ENCODE peak calls at places on chromosomes 5 and 9, in six cellular contexts. R, V, X, L, S and P are unnamed samples.
A peak's percentile ranks its signal among the peaks of the same experiment; 100 is the strongest.

GRCh38 chr5:143826909-143827514 is 15.1 kb downstream of the HMHB1 start:
- DNase-seq in R (no peak), V (peak; percentile 92), X (no peak), L (no peak), S (no peak), P (no peak)

GRCh38 chr5:110086658-110087388 is 397.1 kb downstream of the MAN2A1 start:
- DNase-seq in R (no peak), V (no peak), X (no peak), L (no peak), S (peak; percentile 42), P (no peak)

GRCh38 chr9:135047026-135047350 is 40.5 kb upstream of the OLFM1 start:
- DNase-seq in R (no peak), V (no peak), X (no peak), L (no peak), S (no peak), P (no peak)

GRCh38 chr5:52738095-52738506 is 49.6 kb upstream of the ITGA1 start:
- DNase-seq in R (no peak), V (peak; percentile 28), X (no peak), L (peak; percentile 27), S (no peak), P (no peak)

GRCh38 chr5:141850183-141850768 is 27.9 kb downstream of the PCDH1 start:
- DNase-seq in R (peak; percentile 56), V (peak; percentile 44), X (peak; percentile 29), L (peak; percentile 51), S (no peak), P (peak; percentile 48)

GRCh38 chr5:112372543-112372942 is 46.5 kb downstream of the EPB41L4A start:
- DNase-seq in R (no peak), V (no peak), X (no peak), L (no peak), S (no peak), P (no peak)

GRCh38 chr5:34555699-34556513 is 100.2 kb upstream of the RAI14 start:
- DNase-seq in R (no peak), V (no peak), X (no peak), L (no peak), S (no peak), P (no peak)

GRCh38 chr5:59709833-59710232 is 183.7 kb downstream of the PDE4D start:
- DNase-seq in R (no peak), V (no peak), X (peak; percentile 33), L (no peak), S (no peak), P (no peak)

GRCh38 chr9:90983394-90983793 is 181.8 kb downstream of the SYK start:
- DNase-seq in R (no peak), V (no peak), X (no peak), L (no peak), S (no peak), P (no peak)

GRCh38 chr5:137034213-137034612 is 464.9 kb downstream of the SPOCK1 start:
- DNase-seq in R (no peak), V (no peak), X (no peak), L (no peak), S (no peak), P (no peak)

GRCh38 chr5:56475689-56476486 is 242.8 kb upstream of the ANKRD55 start:
- DNase-seq in R (no peak), V (no peak), X (no peak), L (no peak), S (no peak), P (no peak)

GRCh38 chr5:68086857-68087256 is 128.7 kb upstream of the PIK3R1 start:
- DNase-seq in R (no peak), V (no peak), X (no peak), L (peak; percentile 25), S (peak; percentile 39), P (peak; percentile 18)

GRCh38 chr9:123331303-123331702 is 24.7 kb upstream of the CRB2 start:
- DNase-seq in R (no peak), V (no peak), X (no peak), L (no peak), S (no peak), P (no peak)

GRCh38 chr5:149930754-149931574 is 13.6 kb downstream of the PDE6A start:
- DNase-seq in R (no peak), V (no peak), X (no peak), L (no peak), S (no peak), P (no peak)
- H3K4me3 ChIP-seq in R (no peak overlapping the region), V (no peak overlapping the region), X (no peak overlapping the region), L (no peak overlapping the region), S (no peak overlapping the region), P (no peak overlapping the region)

GRCh38 chr5:41641621-41642020 is 131.2 kb upstream of the PLCXD3 start:
- DNase-seq in R (no peak), V (no peak), X (no peak), L (no peak), S (no peak), P (no peak)
- TF ChIP-seq CTCF in R (peak; percentile 12), V (no peak), X (peak; percentile 41), L (peak; percentile 23), S (peak; percentile 43), P (peak; percentile 44)

GRCh38 chr9:2809692-2810423 is 34.0 kb downstream of the PUM3 start:
- DNase-seq in R (no peak), V (no peak), X (peak; percentile 46), L (no peak), S (no peak), P (no peak)
- H3K4me3 ChIP-seq in R (no peak overlapping the region), V (no peak overlapping the region), X (peak overlapping the region; percentile 8), L (no peak overlapping the region), S (no peak overlapping the region), P (no peak overlapping the region)

DNA sequence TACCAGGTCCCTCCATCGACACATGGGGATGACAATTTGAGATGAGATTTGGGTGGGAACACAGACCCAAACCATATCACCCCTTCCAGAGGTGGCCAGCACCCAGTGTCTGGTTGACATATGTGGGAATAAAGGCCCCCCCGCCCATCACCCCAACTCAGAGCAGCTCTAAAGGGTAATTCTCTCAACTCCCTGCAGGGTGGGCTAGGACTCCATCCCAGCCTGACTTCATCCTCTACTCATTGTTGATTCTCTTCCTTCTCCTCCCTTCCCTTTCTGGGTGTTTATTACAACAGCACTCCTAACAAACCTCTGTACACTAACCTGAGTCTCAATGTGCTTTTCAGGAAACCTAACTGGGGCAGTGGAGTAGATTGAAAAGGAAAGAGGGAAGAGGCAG is 339.9 kb downstream of the ACTL7B start:
- DNase-seq in R (no peak), V (no peak), X (peak; percentile 17), L (no peak), S (no peak), P (no peak)
- TF ChIP-seq CTCF in R (no peak), V (no peak), X (peak; percentile 41), L (no peak), S (no peak), P (no peak)

GRCh38 chr5:367358-368130 is 46.0 kb downstream of the AHRR start:
- DNase-seq in R (no peak), V (no peak), X (no peak), L (no peak), S (no peak), P (no peak)
- H3K4me3 ChIP-seq in R (no peak overlapping the region), V (no peak overlapping the region), X (no peak overlapping the region), L (no peak overlapping the region), S (no peak overlapping the region), P (no peak overlapping the region)

GRCh38 chr9:129498451-129499376 is 122.2 kb downstream of the C9orf50 start:
- DNase-seq in R (peak; percentile 22), V (no peak), X (no peak), L (no peak), S (no peak), P (no peak)

GRCh38 chr9:129501771-129502324 is 119.1 kb downstream of the C9orf50 start:
- DNase-seq in R (peak; percentile 68), V (no peak), X (no peak), L (no peak), S (no peak), P (no peak)

GRCh38 chr9:129497837-129498450 is 123.0 kb downstream of the C9orf50 start:
- DNase-seq in R (peak; percentile 35), V (no peak), X (no peak), L (no peak), S (no peak), P (no peak)

GRCh38 chr9:129500863-129501770 is 119.8 kb downstream of the C9orf50 start:
- DNase-seq in R (peak; percentile 21), V (no peak), X (no peak), L (no peak), S (no peak), P (no peak)

GRCh38 chr9:129500166-129500862 is 120.6 kb downstream of the C9orf50 start:
- DNase-seq in R (peak; percentile 16), V (no peak), X (peak; percentile 92), L (no peak), S (no peak), P (no peak)
- TF ChIP-seq CTCF in R (no peak), V (no peak), X (no peak), L (peak; percentile 1), S (no peak), P (no peak)

GRCh38 chr5:163436515-163436914 is 880 bp upstream of the CCNG1 start:
- DNase-seq in R (no peak), V (no peak), X (no peak), L (no peak), S (no peak), P (no peak)
- H3K4me3 ChIP-seq in R (no peak overlapping the region), V (peak overlapping the region; percentile 92), X (peak overlapping the region; percentile 47), L (no peak overlapping the region), S (peak overlapping the region; percentile 99), P (peak overlapping the region; percentile 91)

GRCh38 chr9:35665471-35665818 is 450 bp upstream of the ARHGEF39 start:
- DNase-seq in R (no peak), V (no peak), X (no peak), L (no peak), S (no peak), P (no peak)
- TF ChIP-seq CTCF in R (no peak), V (no peak), X (no peak), L (no peak), S (no peak), P (no peak)

GRCh38 chr5:13985736-13986418 is 41.4 kb upstream of the DNAH5 start:
- DNase-seq in R (no peak), V (no peak), X (no peak), L (peak; percentile 41), S (no peak), P (no peak)
- H3K4me3 ChIP-seq in R (no peak overlapping the region), V (no peak overlapping the region), X (no peak overlapping the region), L (no peak overlapping the region), S (no peak overlapping the region), P (no peak overlapping the region)

GRCh38 chr5:5340206-5340729 is 82.2 kb upstream of the ICE1 start:
- DNase-seq in R (peak; percentile 35), V (no peak), X (peak; percentile 65), L (peak; percentile 45), S (peak; percentile 75), P (peak; percentile 42)
- TF ChIP-seq CTCF in R (peak; percentile 25), V (no peak), X (peak; percentile 39), L (peak; percentile 44), S (peak; percentile 53), P (peak; percentile 46)